ENCODE peak calls at places on chromosomes 4 and X, in five cellular contexts. One of them, this sample, is unnamed.

GRCh38 chr4:145984563-145984962 is 45.9 kb upstream of the ZNF827 start:
- DNase-seq in left ventricle myocardium inferior: no peak
- DNase-seq in upper lobe of right lung: no peak
- DNase-seq in adrenal gland: peak; percentile 28
- DNase-seq in right cardiac atrium: no peak
- DNase-seq in this sample: no peak

GRCh38 chrX:19756577-19757131 is 130.7 kb downstream of the SH3KBP1 start:
- DNase-seq in left ventricle myocardium inferior: no peak
- DNase-seq in upper lobe of right lung: no peak
- DNase-seq in adrenal gland: no peak
- DNase-seq in right cardiac atrium: no peak
- DNase-seq in this sample: no peak

GRCh38 chr4:5563856-5564255 is 144.5 kb downstream of the EVC2 start:
- DNase-seq in left ventricle myocardium inferior: no peak
- DNase-seq in upper lobe of right lung: no peak
- DNase-seq in adrenal gland: no peak
- DNase-seq in right cardiac atrium: no peak
- DNase-seq in this sample: no peak

GRCh38 chrX:69137371-69137881 is 27.8 kb downstream of the PJA1 start:
- DNase-seq in left ventricle myocardium inferior: no peak
- DNase-seq in upper lobe of right lung: no peak
- DNase-seq in adrenal gland: peak; percentile 26
- DNase-seq in right cardiac atrium: no peak
- DNase-seq in this sample: peak; percentile 37

GRCh38 chr4:153418581-153418980 is 47.6 kb upstream of the TMEM131L start:
- DNase-seq in left ventricle myocardium inferior: no peak
- DNase-seq in upper lobe of right lung: no peak
- DNase-seq in adrenal gland: no peak
- DNase-seq in right cardiac atrium: no peak
- DNase-seq in this sample: no peak

GRCh38 chr4:3605491-3605890 is 73.3 kb upstream of the LRPAP1 start:
- DNase-seq in left ventricle myocardium inferior: no peak
- DNase-seq in upper lobe of right lung: no peak
- DNase-seq in adrenal gland: no peak
- DNase-seq in right cardiac atrium: no peak
- DNase-seq in this sample: no peak

GRCh38 chrX:54411732-54412131 is 28.5 kb upstream of the TSR2 start:
- DNase-seq in left ventricle myocardium inferior: no peak
- DNase-seq in upper lobe of right lung: no peak
- DNase-seq in adrenal gland: no peak
- DNase-seq in right cardiac atrium: no peak
- DNase-seq in this sample: no peak

GRCh38 chr4:37591349-37591748 is 94.8 kb downstream of the RELL1 start:
- DNase-seq in left ventricle myocardium inferior: no peak
- DNase-seq in upper lobe of right lung: no peak
- DNase-seq in adrenal gland: no peak
- DNase-seq in right cardiac atrium: no peak
- DNase-seq in this sample: no peak

GRCh38 chrX:40207626-40208025 is 109.9 kb upstream of the BCOR start:
- DNase-seq in left ventricle myocardium inferior: no peak
- DNase-seq in upper lobe of right lung: no peak
- DNase-seq in adrenal gland: no peak
- DNase-seq in right cardiac atrium: no peak
- DNase-seq in this sample: no peak

GRCh38 chr4:20430555-20430954 is 178.8 kb downstream of the SLIT2 start:
- DNase-seq in left ventricle myocardium inferior: no peak
- DNase-seq in upper lobe of right lung: no peak
- DNase-seq in adrenal gland: no peak
- DNase-seq in right cardiac atrium: no peak
- DNase-seq in this sample: no peak

GRCh38 chr4:95190751-95191436 is 357.9 kb downstream of the UNC5C start:
- DNase-seq in left ventricle myocardium inferior: no peak
- DNase-seq in upper lobe of right lung: no peak
- DNase-seq in adrenal gland: no peak
- DNase-seq in right cardiac atrium: no peak
- DNase-seq in this sample: no peak

GRCh38 chr4:107966903-107967302 is 22.8 kb upstream of the HADH start:
- DNase-seq in left ventricle myocardium inferior: no peak
- DNase-seq in upper lobe of right lung: no peak
- DNase-seq in adrenal gland: no peak
- DNase-seq in right cardiac atrium: no peak
- DNase-seq in this sample: no peak

GRCh38 chr4:114400531-114400930 is 198.1 kb upstream of the UGT8 start:
- DNase-seq in left ventricle myocardium inferior: no peak
- DNase-seq in upper lobe of right lung: no peak
- DNase-seq in adrenal gland: no peak
- DNase-seq in right cardiac atrium: no peak
- DNase-seq in this sample: no peak

GRCh38 chr4:127406187-127406586 is 226.6 kb upstream of the INTU start:
- DNase-seq in left ventricle myocardium inferior: no peak
- DNase-seq in upper lobe of right lung: no peak
- DNase-seq in adrenal gland: no peak
- DNase-seq in right cardiac atrium: no peak
- DNase-seq in this sample: no peak

GRCh38 chrX:120697053-120697452 is 67.2 kb upstream of the C1GALT1C1 start:
- DNase-seq in left ventricle myocardium inferior: no peak
- DNase-seq in upper lobe of right lung: no peak
- DNase-seq in adrenal gland: no peak
- DNase-seq in right cardiac atrium: no peak
- DNase-seq in this sample: no peak

GRCh38 chrX:116009871-116010710 is 160.5 kb upstream of the AGTR2 start:
- DNase-seq in left ventricle myocardium inferior: peak; percentile 13
- DNase-seq in upper lobe of right lung: peak; percentile 70
- DNase-seq in adrenal gland: no peak
- DNase-seq in right cardiac atrium: peak; percentile 60
- DNase-seq in this sample: no peak

GRCh38 chrX:1885116-1885515 is 270.3 kb downstream of the ASMT start:
- DNase-seq in left ventricle myocardium inferior: no peak
- DNase-seq in upper lobe of right lung: no peak
- DNase-seq in adrenal gland: no peak
- DNase-seq in right cardiac atrium: no peak
- DNase-seq in this sample: no peak

GRCh38 chr4:122012735-122013134 is 60.9 kb upstream of the TRPC3 start:
- DNase-seq in left ventricle myocardium inferior: no peak
- DNase-seq in upper lobe of right lung: no peak
- DNase-seq in adrenal gland: no peak
- DNase-seq in right cardiac atrium: no peak
- DNase-seq in this sample: no peak

GRCh38 chr4:164700471-164700870 is 53.5 kb upstream of the SMIM31 start:
- DNase-seq in left ventricle myocardium inferior: no peak
- DNase-seq in upper lobe of right lung: no peak
- DNase-seq in adrenal gland: no peak
- DNase-seq in right cardiac atrium: peak; percentile 23
- DNase-seq in this sample: no peak

GRCh38 chr4:188018262-188018661 is 22.7 kb downstream of the ZFP42 start:
- DNase-seq in left ventricle myocardium inferior: no peak
- DNase-seq in upper lobe of right lung: no peak
- DNase-seq in adrenal gland: no peak
- DNase-seq in right cardiac atrium: no peak
- DNase-seq in this sample: no peak

GRCh38 chrX:150934453-150934852 is 36.0 kb upstream of the CD99L2 start:
- DNase-seq in left ventricle myocardium inferior: no peak
- DNase-seq in upper lobe of right lung: no peak
- DNase-seq in adrenal gland: peak; percentile 87
- DNase-seq in right cardiac atrium: no peak
- DNase-seq in this sample: no peak

GRCh38 chrX:39848900-39849299 is 248.9 kb downstream of the BCOR start:
- DNase-seq in left ventricle myocardium inferior: no peak
- DNase-seq in upper lobe of right lung: no peak
- DNase-seq in adrenal gland: no peak
- DNase-seq in right cardiac atrium: no peak
- DNase-seq in this sample: no peak

GRCh38 chrX:113551919-113552318 is 711.3 kb upstream of the AMOT start:
- DNase-seq in left ventricle myocardium inferior: no peak
- DNase-seq in upper lobe of right lung: no peak
- DNase-seq in adrenal gland: no peak
- DNase-seq in right cardiac atrium: no peak
- DNase-seq in this sample: no peak

GRCh38 chrX:54473993-54474859 is 21.8 kb downstream of the FGD1 start:
- DNase-seq in left ventricle myocardium inferior: no peak
- DNase-seq in upper lobe of right lung: no peak
- DNase-seq in adrenal gland: no peak
- DNase-seq in right cardiac atrium: no peak
- DNase-seq in this sample: no peak

GRCh38 chrX:78315745-78316144 is 11.7 kb downstream of the CYSLTR1 start:
- DNase-seq in left ventricle myocardium inferior: no peak
- DNase-seq in upper lobe of right lung: no peak
- DNase-seq in adrenal gland: no peak
- DNase-seq in right cardiac atrium: no peak
- DNase-seq in this sample: no peak

GRCh38 chrX:151177141-151178027 is 1.0 kb downstream of the GPR50 start:
- DNase-seq in left ventricle myocardium inferior: no peak
- DNase-seq in upper lobe of right lung: no peak
- DNase-seq in adrenal gland: no peak
- DNase-seq in right cardiac atrium: peak; percentile 46
- DNase-seq in this sample: no peak

DNA sequence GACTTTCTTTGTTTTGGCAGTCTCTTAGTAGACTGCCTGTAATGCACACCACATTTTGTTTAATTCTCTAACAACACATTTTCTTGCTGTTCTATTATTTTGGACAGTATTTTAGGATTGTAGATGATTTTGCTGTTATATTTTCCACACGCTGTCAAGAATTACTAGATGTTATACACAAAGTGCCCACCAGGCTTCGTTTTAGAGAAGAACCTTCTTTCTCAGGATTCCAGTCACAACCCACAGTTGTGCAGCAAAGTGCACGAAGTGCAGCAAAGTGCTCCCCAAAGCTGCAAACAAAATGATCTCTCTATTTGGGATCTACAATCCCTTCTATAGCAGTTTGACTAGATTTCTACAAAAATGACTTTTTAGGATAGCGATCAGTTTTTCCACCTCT is 2.4 kb downstream of the ZNF141 start:
- DNase-seq in left ventricle myocardium inferior: no peak
- DNase-seq in upper lobe of right lung: no peak
- DNase-seq in adrenal gland: no peak
- DNase-seq in right cardiac atrium: no peak
- DNase-seq in this sample: no peak
- H3K9me3 ChIP-seq in left ventricle myocardium inferior: peaks cover 45% of the 10 kb centered on the region
- H3K9me3 ChIP-seq in upper lobe of right lung: peaks cover 36% of the 10 kb centered on the region
- H3K9me3 ChIP-seq in adrenal gland: no peaks in the 10 kb centered on the region
- H3K9me3 ChIP-seq in right cardiac atrium: peaks cover 2% of the 10 kb centered on the region
- H3K9me3 ChIP-seq in this sample: no peaks in the 10 kb centered on the region

GRCh38 chr4:118992149-118992548 is 103.5 kb downstream of the SYNPO2 start:
- DNase-seq in left ventricle myocardium inferior: no peak
- DNase-seq in upper lobe of right lung: no peak
- DNase-seq in adrenal gland: no peak
- DNase-seq in right cardiac atrium: no peak
- DNase-seq in this sample: no peak
- H3K4me1 ChIP-seq in left ventricle myocardium inferior: peaks cover 87% of the 10 kb centered on the region
- H3K4me1 ChIP-seq in upper lobe of right lung: peaks cover 20% of the 10 kb centered on the region
- H3K4me1 ChIP-seq in adrenal gland: no peaks in the 10 kb centered on the region
- H3K4me1 ChIP-seq in right cardiac atrium: peaks cover 6% of the 10 kb centered on the region
- H3K4me1 ChIP-seq in this sample: peaks cover 74% of the 10 kb centered on the region

GRCh38 chr4:185822791-185823190 is 10.8 kb upstream of the SORBS2 start:
- DNase-seq in left ventricle myocardium inferior: no peak
- DNase-seq in upper lobe of right lung: no peak
- DNase-seq in adrenal gland: no peak
- DNase-seq in right cardiac atrium: no peak
- DNase-seq in this sample: no peak

GRCh38 chr4:185821029-185821419 is 9.0 kb upstream of the SORBS2 start:
- DNase-seq in left ventricle myocardium inferior: no peak
- DNase-seq in upper lobe of right lung: no peak
- DNase-seq in adrenal gland: no peak
- DNase-seq in right cardiac atrium: no peak
- DNase-seq in this sample: no peak

GRCh38 chr4:185817403-185817818 is 5.4 kb upstream of the SORBS2 start:
- DNase-seq in left ventricle myocardium inferior: peak; percentile 66
- DNase-seq in upper lobe of right lung: peak; percentile 85
- DNase-seq in adrenal gland: no peak
- DNase-seq in right cardiac atrium: peak; percentile 64
- DNase-seq in this sample: peak; percentile 54

GRCh38 chr4:185819144-185819543 is 7.2 kb upstream of the SORBS2 start:
- DNase-seq in left ventricle myocardium inferior: no peak
- DNase-seq in upper lobe of right lung: no peak
- DNase-seq in adrenal gland: no peak
- DNase-seq in right cardiac atrium: no peak
- DNase-seq in this sample: no peak

GRCh38 chr4:185820119-185821028 is 8.4 kb upstream of the SORBS2 start:
- DNase-seq in left ventricle myocardium inferior: no peak
- DNase-seq in upper lobe of right lung: no peak
- DNase-seq in adrenal gland: no peak
- DNase-seq in right cardiac atrium: peak; percentile 59
- DNase-seq in this sample: no peak
- H3K27ac ChIP-seq in left ventricle myocardium inferior: peak overlapping the region; percentile 74
- H3K27ac ChIP-seq in upper lobe of right lung: no peak overlapping the region
- H3K27ac ChIP-seq in adrenal gland: no peak overlapping the region
- H3K27ac ChIP-seq in right cardiac atrium: no peak overlapping the region
- H3K27ac ChIP-seq in this sample: peak overlapping the region; percentile 40

GRCh38 chrX:46502848-46503247 is 42.4 kb downstream of the ZNF674 start:
- DNase-seq in left ventricle myocardium inferior: no peak
- DNase-seq in upper lobe of right lung: no peak
- DNase-seq in adrenal gland: no peak
- DNase-seq in right cardiac atrium: no peak
- DNase-seq in this sample: no peak

GRCh38 chrX:46500054-46500453 is 45.2 kb downstream of the ZNF674 start:
- DNase-seq in left ventricle myocardium inferior: no peak
- DNase-seq in upper lobe of right lung: no peak
- DNase-seq in adrenal gland: no peak
- DNase-seq in right cardiac atrium: no peak
- DNase-seq in this sample: no peak
- H3K9me3 ChIP-seq in left ventricle myocardium inferior: peaks cover 83% of the 10 kb centered on the region
- H3K9me3 ChIP-seq in upper lobe of right lung: peaks cover 8% of the 10 kb centered on the region
- H3K9me3 ChIP-seq in adrenal gland: peaks cover 40% of the 10 kb centered on the region
- H3K9me3 ChIP-seq in right cardiac atrium: no peaks in the 10 kb centered on the region
- H3K9me3 ChIP-seq in this sample: peaks cover 66% of the 10 kb centered on the region

GRCh38 chr4:1209821-1210220 is 37.4 kb upstream of the SPON2 start:
- DNase-seq in left ventricle myocardium inferior: peak; percentile 88
- DNase-seq in upper lobe of right lung: peak; percentile 74
- DNase-seq in adrenal gland: peak; percentile 72
- DNase-seq in right cardiac atrium: peak; percentile 96
- DNase-seq in this sample: peak; percentile 91
- H3K4me1 ChIP-seq in left ventricle myocardium inferior: peaks cover 53% of the 10 kb centered on the region
- H3K4me1 ChIP-seq in upper lobe of right lung: peaks cover 42% of the 10 kb centered on the region
- H3K4me1 ChIP-seq in adrenal gland: peaks cover 45% of the 10 kb centered on the region
- H3K4me1 ChIP-seq in right cardiac atrium: peaks cover 17% of the 10 kb centered on the region
- H3K4me1 ChIP-seq in this sample: peaks cover 48% of the 10 kb centered on the region